ENCODE peak calls at places on chromosomes 12 and 14, in seven cellular contexts. G is ELR; F is G401; D is midbrain; Z is activated T-helper 1 cell treated with Interleukin-2 at 50 U/mL for 16 hours; P is GM23338; E is stimulated activated naive CD8-positive, alpha-beta T cell treated with anti-CD3 and anti-CD28 coated beads, Interleukin-15, Interleukin-2, amounts not matched to agents 100 U/mL and 50 U/mL, for 24 hours. W is an unnamed sample.

GRCh38 chr12:4270016-4270669 is 3.4 kb upstream of the CCND2 start:
- DNase-seq in G (no peak), F (no peak), Z (peak), P (peak), D (no peak), E (peak), W (no peak)

GRCh38 chr12:71085575-71085974 is 72.2 kb downstream of the TSPAN8 start:
- DNase-seq in F (no peak), P (no peak), G (no peak), E (no peak), D (no peak), Z (no peak), W (no peak)

GRCh38 chr14:65282909-65283253 is 129.6 kb upstream of the FUT8 start:
- DNase-seq in E (no peak), P (no peak), Z (no peak), D (no peak), F (no peak), G (no peak), W (no peak)

GRCh38 chr14:93005135-93005813 is 82.3 kb downstream of the CHGA start:
- DNase-seq in F (peak), P (no peak), E (no peak), Z (no peak), G (no peak), D (no peak), W (no peak)

GRCh38 chr14:95174184-95174804 is 17.0 kb upstream of the DICER1 start:
- DNase-seq in D (no peak), G (peak), P (no peak), E (no peak), F (no peak), Z (no peak), W (no peak)

GRCh38 chr14:57391609-57392195 is 1.3 kb downstream of the NAA30 start:
- DNase-seq in Z (no peak), G (peak), E (no peak), F (no peak), D (no peak), P (no peak), W (no peak)

GRCh38 chr12:76554411-76555225 is 5.0 kb downstream of the OSBPL8 start:
- DNase-seq in D (no peak), G (no peak), E (no peak), P (no peak), Z (no peak), F (no peak), W (no peak)

GRCh38 chr14:88228519-88229236 is 94.4 kb downstream of the KCNK10 start:
- DNase-seq in E (no peak), P (no peak), F (no peak), D (no peak), G (peak), Z (no peak), W (no peak)

GRCh38 chr14:24110060-24110459 is 4.5 kb upstream of the DCAF11 start:
- DNase-seq in P (no peak), G (no peak), D (no peak), Z (no peak), E (no peak), F (no peak), W (no peak)

GRCh38 chr14:33493990-33494389 is 456.9 kb downstream of the EGLN3 start:
- DNase-seq in F (no peak), Z (no peak), D (no peak), P (no peak), E (no peak), G (no peak), W (no peak)

GRCh38 chr12:53809005-53809404 is 57.2 kb upstream of the CISTR start:
- DNase-seq in E (no peak), Z (no peak), D (no peak), P (no peak), G (no peak), F (no peak), W (no peak)

GRCh38 chr14:23351681-23352505 is 794 bp downstream of the SLC22A17 start:
- DNase-seq in F (peak), P (peak), E (peak), G (no peak), Z (no peak), D (peak), W (no peak)

GRCh38 chr12:15754233-15754632 is 35.0 kb downstream of the EPS8 start:
- DNase-seq in Z (no peak), G (no peak), P (no peak), D (no peak), E (no peak), F (no peak), W (no peak)

GRCh38 chr12:127125607-127126259 is 1141.2 kb upstream of the TMEM132C start:
- DNase-seq in Z (no peak), F (no peak), E (peak), D (no peak), G (peak), P (no peak), W (no peak)

GRCh38 chr12:71178162-71178561 is 20.4 kb upstream of the TSPAN8 start:
- DNase-seq in G (no peak), F (no peak), Z (no peak), E (no peak), P (no peak), D (no peak), W (no peak)

GRCh38 chr12:38411426-38411825 is 94.9 kb downstream of the ALG10B start:
- DNase-seq in F (no peak), G (no peak), D (no peak), P (no peak), Z (no peak), E (no peak), W (no peak)

GRCh38 chr12:20748198-20748597 is 53.1 kb downstream of the SLCO1C1 start:
- DNase-seq in E (no peak), F (no peak), G (no peak), D (no peak), P (no peak), Z (no peak), W (no peak)

GRCh38 chr12:5708371-5708770 is 236.7 kb downstream of the ANO2 start:
- DNase-seq in F (no peak), E (no peak), P (no peak), D (no peak), G (no peak), Z (no peak), W (no peak)

GRCh38 chr14:92460541-92460915 is 53.1 kb upstream of the RIN3 start:
- DNase-seq in D (no peak), G (no peak), Z (no peak), E (no peak), P (no peak), F (no peak), W (no peak)

GRCh38 chr12:26088999-26089398 is 35.8 kb downstream of the BHLHE41 start:
- DNase-seq in P (no peak), G (no peak), Z (no peak), D (no peak), E (no peak), F (no peak), W (no peak)

GRCh38 chr12:89364058-89364457 is 11.8 kb upstream of the DUSP6 start:
- DNase-seq in Z (no peak), P (no peak), F (no peak), G (no peak), D (no peak), E (no peak), W (no peak)

GRCh38 chr12:39798429-39798828 is 178.8 kb upstream of the ABCD2 start:
- DNase-seq in Z (no peak), G (no peak), F (no peak), D (no peak), E (no peak), P (no peak), W (no peak)

GRCh38 chr12:57330989-57331388 is 80.0 kb upstream of the STAC3 start:
- DNase-seq in F (no peak), E (no peak), P (no peak), D (no peak), G (no peak), Z (no peak), W (no peak)

GRCh38 chr14:74906923-74907620 is 16.0 kb downstream of the RPS6KL1 start:
- DNase-seq in F (no peak), G (peak), Z (no peak), D (no peak), P (peak), E (no peak), W (no peak)

GRCh38 chr12:124609041-124609984 is 41.9 kb upstream of the NCOR2 start:
- DNase-seq in E (peak), F (peak), G (peak), P (peak), D (no peak), Z (peak), W (no peak)

GRCh38 chr14:54354096-54354495 is 42.7 kb upstream of the CDKN3 start:
- DNase-seq in D (no peak), F (no peak), E (no peak), G (no peak), Z (no peak), P (no peak), W (no peak)

GRCh38 chr14:38174721-38175120 is 33.0 kb upstream of the SSTR1 start:
- DNase-seq in E (no peak), Z (no peak), G (no peak), P (no peak), F (no peak), D (no peak), W (no peak)

GRCh38 chr12:42482820-42483533 is 106.6 kb downstream of the PRICKLE1 start:
- DNase-seq in F (peak), D (peak), G (peak), P (peak), Z (peak), E (peak), W (peak)